ENCODE peak calls at places on chromosome 14, in ten cellular contexts. One of them, this sample, is unnamed.
A peak's percentile ranks its signal among the peaks of the same experiment; 100 is the strongest.

GRCh38 chr14:68418192-68419118 is 374.4 kb downstream of the ZFP36L1 start:
- DNase-seq in SW480: no peak
- DNase-seq in T follicular helper cell: no peak
- DNase-seq in left ventricle myocardium superior: no peak
- DNase-seq in kidney tubule cell: no peak
- DNase-seq in stimulated activated CD8-positive, alpha-beta memory T cell treated with anti-CD3 and anti-CD28 coated beads, Interleukin-2, amount 100 ng/mL, for 1 hour: no peak
- DNase-seq in omental fat pad: no peak
- DNase-seq in Caco-2: no peak
- DNase-seq in effector memory CD4-positive, alpha-beta T cell: no peak
- DNase-seq in neural crest cell: no peak
- DNase-seq in this sample: no peak

GRCh38 chr14:31536201-31536960 is 24.8 kb upstream of the NUBPL start:
- DNase-seq in kidney tubule cell: peak; percentile 61
- DNase-seq in SW480: no peak
- DNase-seq in T follicular helper cell: no peak
- DNase-seq in left ventricle myocardium superior: no peak
- DNase-seq in neural crest cell: no peak
- DNase-seq in stimulated activated CD8-positive, alpha-beta memory T cell treated with anti-CD3 and anti-CD28 coated beads, Interleukin-2, amount 100 ng/mL, for 1 hour: no peak
- DNase-seq in effector memory CD4-positive, alpha-beta T cell: no peak
- DNase-seq in omental fat pad: no peak
- DNase-seq in Caco-2: no peak
- DNase-seq in this sample: no peak

GRCh38 chr14:65421201-65421981 is 8.9 kb downstream of the FUT8 start:
- DNase-seq in effector memory CD4-positive, alpha-beta T cell: no peak
- DNase-seq in SW480: no peak
- DNase-seq in kidney tubule cell: peak; percentile 96
- DNase-seq in left ventricle myocardium superior: no peak
- DNase-seq in T follicular helper cell: no peak
- DNase-seq in stimulated activated CD8-positive, alpha-beta memory T cell treated with anti-CD3 and anti-CD28 coated beads, Interleukin-2, amount 100 ng/mL, for 1 hour: no peak
- DNase-seq in neural crest cell: no peak
- DNase-seq in Caco-2: no peak
- DNase-seq in omental fat pad: no peak
- DNase-seq in this sample: no peak

GRCh38 chr14:100400115-100400514 is 77.0 kb downstream of the SLC25A47 start:
- DNase-seq in left ventricle myocardium superior: no peak
- DNase-seq in neural crest cell: no peak
- DNase-seq in omental fat pad: no peak
- DNase-seq in SW480: no peak
- DNase-seq in Caco-2: no peak
- DNase-seq in T follicular helper cell: no peak
- DNase-seq in stimulated activated CD8-positive, alpha-beta memory T cell treated with anti-CD3 and anti-CD28 coated beads, Interleukin-2, amount 100 ng/mL, for 1 hour: no peak
- DNase-seq in effector memory CD4-positive, alpha-beta T cell: no peak
- DNase-seq in kidney tubule cell: peak; percentile 71
- DNase-seq in this sample: no peak

GRCh38 chr14:21860172-21860571 is 186.6 kb upstream of the OR4E1 start:
- DNase-seq in neural crest cell: no peak
- DNase-seq in kidney tubule cell: peak; percentile 31
- DNase-seq in T follicular helper cell: peak; percentile 25
- DNase-seq in SW480: peak; percentile 5
- DNase-seq in left ventricle myocardium superior: no peak
- DNase-seq in stimulated activated CD8-positive, alpha-beta memory T cell treated with anti-CD3 and anti-CD28 coated beads, Interleukin-2, amount 100 ng/mL, for 1 hour: no peak
- DNase-seq in Caco-2: peak; percentile 12
- DNase-seq in omental fat pad: no peak
- DNase-seq in effector memory CD4-positive, alpha-beta T cell: no peak
- DNase-seq in this sample: peak; percentile 9

GRCh38 chr14:32813401-32813800 is 125.3 kb upstream of the NPAS3 start:
- DNase-seq in neural crest cell: no peak
- DNase-seq in stimulated activated CD8-positive, alpha-beta memory T cell treated with anti-CD3 and anti-CD28 coated beads, Interleukin-2, amount 100 ng/mL, for 1 hour: no peak
- DNase-seq in SW480: no peak
- DNase-seq in omental fat pad: no peak
- DNase-seq in Caco-2: no peak
- DNase-seq in left ventricle myocardium superior: no peak
- DNase-seq in T follicular helper cell: no peak
- DNase-seq in kidney tubule cell: no peak
- DNase-seq in effector memory CD4-positive, alpha-beta T cell: no peak
- DNase-seq in this sample: no peak

GRCh38 chr14:73787760-73788508 is 63.7 kb upstream of the PTGR2 start:
- DNase-seq in kidney tubule cell: peak; percentile 28
- DNase-seq in neural crest cell: no peak
- DNase-seq in stimulated activated CD8-positive, alpha-beta memory T cell treated with anti-CD3 and anti-CD28 coated beads, Interleukin-2, amount 100 ng/mL, for 1 hour: no peak
- DNase-seq in Caco-2: no peak
- DNase-seq in effector memory CD4-positive, alpha-beta T cell: no peak
- DNase-seq in T follicular helper cell: no peak
- DNase-seq in SW480: peak; percentile 51
- DNase-seq in omental fat pad: no peak
- DNase-seq in left ventricle myocardium superior: no peak
- DNase-seq in this sample: peak; percentile 38

GRCh38 chr14:101442451-101442850 is 118.8 kb upstream of the DIO3 start:
- DNase-seq in neural crest cell: no peak
- DNase-seq in T follicular helper cell: peak; percentile 9
- DNase-seq in left ventricle myocardium superior: no peak
- DNase-seq in Caco-2: no peak
- DNase-seq in omental fat pad: no peak
- DNase-seq in stimulated activated CD8-positive, alpha-beta memory T cell treated with anti-CD3 and anti-CD28 coated beads, Interleukin-2, amount 100 ng/mL, for 1 hour: peak; percentile 12
- DNase-seq in effector memory CD4-positive, alpha-beta T cell: peak; percentile 28
- DNase-seq in kidney tubule cell: no peak
- DNase-seq in SW480: peak; percentile 90
- DNase-seq in this sample: peak; percentile 51

GRCh38 chr14:20799955-20800544 is 2.6 kb downstream of the RNASE1 start:
- DNase-seq in neural crest cell: peak; percentile 25
- DNase-seq in effector memory CD4-positive, alpha-beta T cell: no peak
- DNase-seq in T follicular helper cell: no peak
- DNase-seq in omental fat pad: no peak
- DNase-seq in kidney tubule cell: peak; percentile 20
- DNase-seq in Caco-2: peak; percentile 69
- DNase-seq in SW480: no peak
- DNase-seq in stimulated activated CD8-positive, alpha-beta memory T cell treated with anti-CD3 and anti-CD28 coated beads, Interleukin-2, amount 100 ng/mL, for 1 hour: no peak
- DNase-seq in left ventricle myocardium superior: peak; percentile 59
- DNase-seq in this sample: peak; percentile 37

GRCh38 chr14:55052259-55052930 is 948 bp downstream of the MAPK1IP1L start:
- DNase-seq in SW480: no peak
- DNase-seq in neural crest cell: no peak
- DNase-seq in stimulated activated CD8-positive, alpha-beta memory T cell treated with anti-CD3 and anti-CD28 coated beads, Interleukin-2, amount 100 ng/mL, for 1 hour: no peak
- DNase-seq in kidney tubule cell: no peak
- DNase-seq in T follicular helper cell: no peak
- DNase-seq in left ventricle myocardium superior: no peak
- DNase-seq in Caco-2: no peak
- DNase-seq in omental fat pad: no peak
- DNase-seq in effector memory CD4-positive, alpha-beta T cell: no peak
- DNase-seq in this sample: peak; percentile 31

GRCh38 chr14:75570797-75571196 is 7.6 kb upstream of the FLVCR2 start:
- DNase-seq in kidney tubule cell: no peak
- DNase-seq in Caco-2: no peak
- DNase-seq in left ventricle myocardium superior: no peak
- DNase-seq in omental fat pad: no peak
- DNase-seq in neural crest cell: no peak
- DNase-seq in effector memory CD4-positive, alpha-beta T cell: no peak
- DNase-seq in T follicular helper cell: no peak
- DNase-seq in stimulated activated CD8-positive, alpha-beta memory T cell treated with anti-CD3 and anti-CD28 coated beads, Interleukin-2, amount 100 ng/mL, for 1 hour: no peak
- DNase-seq in SW480: no peak
- DNase-seq in this sample: no peak

GRCh38 chr14:60331201-60332045 is 82.4 kb downstream of the PPM1A start:
- DNase-seq in left ventricle myocardium superior: peak; percentile 49
- DNase-seq in omental fat pad: peak; percentile 46
- DNase-seq in T follicular helper cell: peak; percentile 57
- DNase-seq in Caco-2: peak; percentile 78
- DNase-seq in kidney tubule cell: peak; percentile 70
- DNase-seq in SW480: peak; percentile 68
- DNase-seq in neural crest cell: peak; percentile 89
- DNase-seq in effector memory CD4-positive, alpha-beta T cell: peak; percentile 31
- DNase-seq in stimulated activated CD8-positive, alpha-beta memory T cell treated with anti-CD3 and anti-CD28 coated beads, Interleukin-2, amount 100 ng/mL, for 1 hour: peak; percentile 61
- DNase-seq in this sample: peak; percentile 68

GRCh38 chr14:93056166-93056839 is 59.4 kb downstream of the ITPK1 start:
- DNase-seq in SW480: no peak
- DNase-seq in left ventricle myocardium superior: no peak
- DNase-seq in kidney tubule cell: no peak
- DNase-seq in effector memory CD4-positive, alpha-beta T cell: no peak
- DNase-seq in Caco-2: no peak
- DNase-seq in stimulated activated CD8-positive, alpha-beta memory T cell treated with anti-CD3 and anti-CD28 coated beads, Interleukin-2, amount 100 ng/mL, for 1 hour: no peak
- DNase-seq in omental fat pad: no peak
- DNase-seq in T follicular helper cell: no peak
- DNase-seq in neural crest cell: no peak
- DNase-seq in this sample: no peak

GRCh38 chr14:92540472-92541048 is 27.0 kb downstream of the RIN3 start:
- DNase-seq in neural crest cell: no peak
- DNase-seq in omental fat pad: peak; percentile 83
- DNase-seq in T follicular helper cell: no peak
- DNase-seq in SW480: peak; percentile 46
- DNase-seq in left ventricle myocardium superior: peak; percentile 93
- DNase-seq in stimulated activated CD8-positive, alpha-beta memory T cell treated with anti-CD3 and anti-CD28 coated beads, Interleukin-2, amount 100 ng/mL, for 1 hour: no peak
- DNase-seq in kidney tubule cell: peak; percentile 97
- DNase-seq in effector memory CD4-positive, alpha-beta T cell: no peak
- DNase-seq in Caco-2: no peak
- DNase-seq in this sample: no peak

GRCh38 chr14:27958757-27959156 is 807.8 kb upstream of the FOXG1 start:
- DNase-seq in omental fat pad: no peak
- DNase-seq in T follicular helper cell: no peak
- DNase-seq in stimulated activated CD8-positive, alpha-beta memory T cell treated with anti-CD3 and anti-CD28 coated beads, Interleukin-2, amount 100 ng/mL, for 1 hour: no peak
- DNase-seq in SW480: no peak
- DNase-seq in neural crest cell: no peak
- DNase-seq in Caco-2: no peak
- DNase-seq in kidney tubule cell: no peak
- DNase-seq in left ventricle myocardium superior: no peak
- DNase-seq in effector memory CD4-positive, alpha-beta T cell: no peak
- DNase-seq in this sample: no peak

GRCh38 chr14:31441273-31442110 is 15.8 kb downstream of the DTD2 start:
- DNase-seq in T follicular helper cell: no peak
- DNase-seq in effector memory CD4-positive, alpha-beta T cell: no peak
- DNase-seq in kidney tubule cell: no peak
- DNase-seq in Caco-2: peak; percentile 41
- DNase-seq in stimulated activated CD8-positive, alpha-beta memory T cell treated with anti-CD3 and anti-CD28 coated beads, Interleukin-2, amount 100 ng/mL, for 1 hour: no peak
- DNase-seq in left ventricle myocardium superior: no peak
- DNase-seq in neural crest cell: no peak
- DNase-seq in SW480: peak; percentile 28
- DNase-seq in omental fat pad: no peak
- DNase-seq in this sample: no peak

GRCh38 chr14:38107216-38107631 is 100.5 kb upstream of the SSTR1 start:
- DNase-seq in neural crest cell: no peak
- DNase-seq in left ventricle myocardium superior: no peak
- DNase-seq in SW480: no peak
- DNase-seq in Caco-2: no peak
- DNase-seq in stimulated activated CD8-positive, alpha-beta memory T cell treated with anti-CD3 and anti-CD28 coated beads, Interleukin-2, amount 100 ng/mL, for 1 hour: no peak
- DNase-seq in omental fat pad: no peak
- DNase-seq in effector memory CD4-positive, alpha-beta T cell: no peak
- DNase-seq in T follicular helper cell: no peak
- DNase-seq in kidney tubule cell: peak; percentile 43
- DNase-seq in this sample: no peak

GRCh38 chr14:106203438-106203837 is 677.1 kb downstream of the TMEM121 start:
- DNase-seq in left ventricle myocardium superior: no peak
- DNase-seq in effector memory CD4-positive, alpha-beta T cell: no peak
- DNase-seq in SW480: no peak
- DNase-seq in stimulated activated CD8-positive, alpha-beta memory T cell treated with anti-CD3 and anti-CD28 coated beads, Interleukin-2, amount 100 ng/mL, for 1 hour: no peak
- DNase-seq in kidney tubule cell: no peak
- DNase-seq in neural crest cell: no peak
- DNase-seq in T follicular helper cell: no peak
- DNase-seq in omental fat pad: no peak
- DNase-seq in Caco-2: peak; percentile 45
- DNase-seq in this sample: no peak

GRCh38 chr14:96098309-96098998 is 59.3 kb downstream of the C14orf132 start:
- DNase-seq in Caco-2: peak; percentile 74
- DNase-seq in neural crest cell: peak; percentile 38
- DNase-seq in left ventricle myocardium superior: no peak
- DNase-seq in T follicular helper cell: no peak
- DNase-seq in SW480: peak; percentile 75
- DNase-seq in stimulated activated CD8-positive, alpha-beta memory T cell treated with anti-CD3 and anti-CD28 coated beads, Interleukin-2, amount 100 ng/mL, for 1 hour: no peak
- DNase-seq in omental fat pad: no peak
- DNase-seq in kidney tubule cell: peak; percentile 75
- DNase-seq in effector memory CD4-positive, alpha-beta T cell: no peak
- DNase-seq in this sample: peak; percentile 58

GRCh38 chr14:42378274-42378673 is 771.6 kb downstream of the LRFN5 start:
- DNase-seq in left ventricle myocardium superior: no peak
- DNase-seq in SW480: no peak
- DNase-seq in neural crest cell: no peak
- DNase-seq in Caco-2: no peak
- DNase-seq in kidney tubule cell: no peak
- DNase-seq in T follicular helper cell: no peak
- DNase-seq in stimulated activated CD8-positive, alpha-beta memory T cell treated with anti-CD3 and anti-CD28 coated beads, Interleukin-2, amount 100 ng/mL, for 1 hour: no peak
- DNase-seq in effector memory CD4-positive, alpha-beta T cell: no peak
- DNase-seq in omental fat pad: no peak
- DNase-seq in this sample: no peak

GRCh38 chr14:23877538-23878180 is 75.9 kb upstream of the DHRS4 start:
- DNase-seq in T follicular helper cell: no peak
- DNase-seq in effector memory CD4-positive, alpha-beta T cell: no peak
- DNase-seq in SW480: no peak
- DNase-seq in neural crest cell: no peak
- DNase-seq in left ventricle myocardium superior: no peak
- DNase-seq in omental fat pad: no peak
- DNase-seq in kidney tubule cell: peak; percentile 57
- DNase-seq in Caco-2: no peak
- DNase-seq in stimulated activated CD8-positive, alpha-beta memory T cell treated with anti-CD3 and anti-CD28 coated beads, Interleukin-2, amount 100 ng/mL, for 1 hour: no peak
- DNase-seq in this sample: no peak

GRCh38 chr14:69170848-69171247 is 17.9 kb upstream of the DCAF5 start:
- DNase-seq in SW480: no peak
- DNase-seq in Caco-2: no peak
- DNase-seq in effector memory CD4-positive, alpha-beta T cell: no peak
- DNase-seq in left ventricle myocardium superior: no peak
- DNase-seq in neural crest cell: no peak
- DNase-seq in T follicular helper cell: no peak
- DNase-seq in stimulated activated CD8-positive, alpha-beta memory T cell treated with anti-CD3 and anti-CD28 coated beads, Interleukin-2, amount 100 ng/mL, for 1 hour: no peak
- DNase-seq in omental fat pad: no peak
- DNase-seq in kidney tubule cell: peak; percentile 25
- DNase-seq in this sample: no peak

GRCh38 chr14:22842211-22843122 is 6.1 kb downstream of the MMP14 start:
- DNase-seq in stimulated activated CD8-positive, alpha-beta memory T cell treated with anti-CD3 and anti-CD28 coated beads, Interleukin-2, amount 100 ng/mL, for 1 hour: no peak
- DNase-seq in omental fat pad: no peak
- DNase-seq in neural crest cell: no peak
- DNase-seq in left ventricle myocardium superior: no peak
- DNase-seq in effector memory CD4-positive, alpha-beta T cell: no peak
- DNase-seq in SW480: no peak
- DNase-seq in Caco-2: no peak
- DNase-seq in T follicular helper cell: no peak
- DNase-seq in kidney tubule cell: no peak
- DNase-seq in this sample: no peak

GRCh38 chr14:75333523-75334190 is 55.0 kb downstream of the FOS start:
- DNase-seq in kidney tubule cell: no peak
- DNase-seq in T follicular helper cell: no peak
- DNase-seq in omental fat pad: no peak
- DNase-seq in left ventricle myocardium superior: peak; percentile 32
- DNase-seq in Caco-2: no peak
- DNase-seq in effector memory CD4-positive, alpha-beta T cell: no peak
- DNase-seq in stimulated activated CD8-positive, alpha-beta memory T cell treated with anti-CD3 and anti-CD28 coated beads, Interleukin-2, amount 100 ng/mL, for 1 hour: no peak
- DNase-seq in SW480: no peak
- DNase-seq in neural crest cell: no peak
- DNase-seq in this sample: no peak

GRCh38 chr14:77985235-77985634 is 184.9 kb upstream of the NRXN3 start:
- DNase-seq in omental fat pad: no peak
- DNase-seq in effector memory CD4-positive, alpha-beta T cell: no peak
- DNase-seq in left ventricle myocardium superior: no peak
- DNase-seq in SW480: no peak
- DNase-seq in T follicular helper cell: no peak
- DNase-seq in stimulated activated CD8-positive, alpha-beta memory T cell treated with anti-CD3 and anti-CD28 coated beads, Interleukin-2, amount 100 ng/mL, for 1 hour: no peak
- DNase-seq in kidney tubule cell: no peak
- DNase-seq in Caco-2: no peak
- DNase-seq in neural crest cell: no peak
- DNase-seq in this sample: no peak

GRCh38 chr14:92959189-92959531 is 36.2 kb downstream of the CHGA start:
- DNase-seq in Caco-2: no peak
- DNase-seq in SW480: no peak
- DNase-seq in stimulated activated CD8-positive, alpha-beta memory T cell treated with anti-CD3 and anti-CD28 coated beads, Interleukin-2, amount 100 ng/mL, for 1 hour: no peak
- DNase-seq in effector memory CD4-positive, alpha-beta T cell: no peak
- DNase-seq in omental fat pad: no peak
- DNase-seq in left ventricle myocardium superior: peak; percentile 70
- DNase-seq in neural crest cell: no peak
- DNase-seq in kidney tubule cell: no peak
- DNase-seq in T follicular helper cell: no peak
- DNase-seq in this sample: no peak

GRCh38 chr14:96592591-96593388 is 90.6 kb downstream of the PAPOLA start:
- DNase-seq in effector memory CD4-positive, alpha-beta T cell: peak; percentile 39
- DNase-seq in Caco-2: no peak
- DNase-seq in omental fat pad: no peak
- DNase-seq in T follicular helper cell: peak; percentile 49
- DNase-seq in stimulated activated CD8-positive, alpha-beta memory T cell treated with anti-CD3 and anti-CD28 coated beads, Interleukin-2, amount 100 ng/mL, for 1 hour: peak; percentile 24
- DNase-seq in SW480: peak; percentile 26
- DNase-seq in left ventricle myocardium superior: peak; percentile 76
- DNase-seq in neural crest cell: peak; percentile 44
- DNase-seq in kidney tubule cell: peak; percentile 47
- DNase-seq in this sample: no peak

GRCh38 chr14:22429546-22429945 is 159.5 kb downstream of the DAD1 start:
- DNase-seq in kidney tubule cell: no peak
- DNase-seq in Caco-2: no peak
- DNase-seq in effector memory CD4-positive, alpha-beta T cell: no peak
- DNase-seq in T follicular helper cell: no peak
- DNase-seq in left ventricle myocardium superior: no peak
- DNase-seq in omental fat pad: no peak
- DNase-seq in stimulated activated CD8-positive, alpha-beta memory T cell treated with anti-CD3 and anti-CD28 coated beads, Interleukin-2, amount 100 ng/mL, for 1 hour: no peak
- DNase-seq in SW480: no peak
- DNase-seq in neural crest cell: no peak
- DNase-seq in this sample: no peak